ENCODE peak calls at places on chromosomes 3 and 15, in five cellular contexts. X is RPMI7951; Y is NCI-H524; K is stimulated activated CD4-positive, alpha-beta T cell treated with anti-CD3 and anti-CD28 coated beads, TNF-alpha, amount 100 ng/mL, for 4 hours; J is GM23248. C is an unnamed sample.

GRCh38 chr3:124965413-124965812 is 30.9 kb upstream of the MUC13 start:
- DNase-seq in X (peak), Y (no peak), K (no peak), J (no peak), C (peak)

GRCh38 chr3:17154941-17155340 is 270.2 kb downstream of the PLCL2 start:
- DNase-seq in X (no peak), Y (no peak), K (no peak), J (no peak), C (no peak)

GRCh38 chr3:127673191-127674098 is 693 bp downstream of the ABTB1 start:
- DNase-seq in X (peak), Y (no peak), K (no peak), J (peak), C (peak)

GRCh38 chr3:65619391-65620298 is 419.1 kb downstream of the MAGI1 start:
- DNase-seq in X (peak), Y (no peak), K (no peak), J (peak), C (peak)

GRCh38 chr15:100726426-100727190 is 124.2 kb downstream of the ASB7 start:
- DNase-seq in X (peak), Y (no peak), K (no peak), J (peak), C (no peak)

GRCh38 chr15:96342611-96343528 is 12.4 kb downstream of the NR2F2 start:
- DNase-seq in X (no peak), Y (no peak), K (no peak), J (no peak), C (no peak)

GRCh38 chr3:18238721-18239331 is 186.3 kb downstream of the SATB1 start:
- DNase-seq in X (no peak), Y (no peak), K (no peak), J (no peak), C (no peak)

GRCh38 chr15:36688310-36689102 is 109.1 kb downstream of the CDIN1 start:
- DNase-seq in X (peak), Y (no peak), K (no peak), J (peak), C (peak)

GRCh38 chr15:25175033-25175788 is 220.4 kb downstream of the SNRPN start:
- DNase-seq in X (no peak), Y (no peak), K (no peak), J (no peak), C (no peak)

GRCh38 chr3:107082527-107082926 is 294.7 kb upstream of the CCDC54 start:
- DNase-seq in X (no peak), Y (no peak), K (no peak), J (peak), C (no peak)

GRCh38 chr15:31402003-31402402 is 75.4 kb downstream of the KLF13 start:
- DNase-seq in X (no peak), Y (no peak), K (no peak), J (no peak), C (no peak)

GRCh38 chr3:42502429-42503250 is at the start of gene VIPR1:
- DNase-seq in X (peak), Y (peak), K (peak), J (peak), C (no peak)

GRCh38 chr3:41792806-41793205 is 169.1 kb downstream of the ULK4 start:
- DNase-seq in X (no peak), Y (no peak), K (no peak), J (no peak), C (no peak)

C was measured in HT1080.